ENCODE peak calls at places on chromosomes 3 and 15, in eight cellular contexts. P is left lung; M is cardiac muscle cell; O is left ventricle myocardium inferior; Q is IMR-90; E is CD4-positive, alpha-beta T cell; B is BJ; N is epithelial cell of proximal tubule. W is an unnamed sample.

GRCh38 chr3:52705438-52705687 is 228 bp downstream of the GLT8D1 start:
- DNase-seq in M (no peak), Q (no peak), O (no peak), B (no peak), N (no peak), E (no peak), P (no peak), W (no peak)

GRCh38 chr3:58573638-58574037 is 3.6 kb downstream of the FAM107A start:
- DNase-seq in E (no peak), B (no peak), Q (no peak), N (no peak), O (no peak), M (no peak), P (no peak), W (no peak)

GRCh38 chr3:4220050-4220449 is 83.1 kb upstream of the SETMAR start:
- DNase-seq in N (no peak), B (no peak), Q (no peak), E (no peak), M (no peak), O (no peak), P (no peak), W (no peak)

GRCh38 chr3:126557761-126558160 is 971 bp downstream of the C3orf22 start:
- DNase-seq in N (no peak), O (no peak), E (no peak), Q (no peak), B (no peak), M (no peak), P (no peak), W (peak; percentile 61)

GRCh38 chr3:104933981-104934380 is 432.7 kb upstream of the ALCAM start:
- DNase-seq in M (no peak), O (no peak), Q (no peak), N (no peak), P (no peak), E (no peak), B (no peak), W (no peak)

GRCh38 chr3:152885066-152885465 is 50.1 kb downstream of the P2RY1 start:
- DNase-seq in B (no peak), E (no peak), P (no peak), M (no peak), N (no peak), Q (no peak), O (no peak), W (no peak)

GRCh38 chr15:71940004-71940588 is 129.7 kb downstream of the NR2E3 start:
- DNase-seq in O (no peak), E (no peak), P (peak; percentile 22), N (no peak), B (no peak), Q (peak; percentile 9), M (no peak), W (no peak)

GRCh38 chr3:13851997-13852637 is 27.8 kb downstream of the WNT7A start:
- DNase-seq in P (no peak), E (no peak), N (no peak), O (no peak), Q (no peak), M (no peak), B (no peak), W (peak; percentile 44)

GRCh38 chr15:63597033-63597790 is at the start of gene FBXL22:
- DNase-seq in Q (peak; percentile 84), P (no peak), O (peak; percentile 52), B (no peak), N (no peak), M (peak; percentile 75), E (no peak), W (no peak)

GRCh38 chr15:23467110-23467600 is 20.1 kb upstream of the GOLGA6L2 start:
- DNase-seq in M (peak; percentile 34), P (no peak), B (no peak), N (peak; percentile 15), E (no peak), O (no peak), Q (peak; percentile 11), W (no peak)

GRCh38 chr15:66369773-66370651 is 13.5 kb upstream of the TIPIN start:
- DNase-seq in Q (peak; percentile 20), B (no peak), N (no peak), O (no peak), P (no peak), E (no peak), M (no peak), W (no peak)

GRCh38 chr3:186515115-186515514 is 29.1 kb downstream of the CRYGS start:
- DNase-seq in Q (no peak), B (no peak), N (no peak), E (peak; percentile 20), P (no peak), O (no peak), M (no peak), W (no peak)

GRCh38 chr3:122642935-122643334 is 37.7 kb upstream of the PARP14 start:
- DNase-seq in M (no peak), N (no peak), E (no peak), P (no peak), O (no peak), Q (no peak), B (no peak), W (no peak)

GRCh38 chr3:37753428-37753827 is 108.3 kb upstream of the CTDSPL start:
- DNase-seq in P (no peak), M (no peak), Q (no peak), B (no peak), N (no peak), E (no peak), O (no peak), W (no peak)

GRCh38 chr3:113867506-113867905 is 28.9 kb downstream of the GRAMD1C start:
- DNase-seq in P (no peak), E (no peak), O (no peak), B (peak; percentile 9), Q (peak; percentile 79), M (no peak), N (no peak), W (no peak)

GRCh38 chr15:83904107-83904720 is 250.3 kb downstream of the ADAMTSL3 start:
- DNase-seq in N (peak; percentile 35), O (no peak), P (no peak), B (no peak), M (peak; percentile 14), E (no peak), Q (peak; percentile 59), W (no peak)

GRCh38 chr15:37425541-37425940 is 325.2 kb upstream of the MEIS2 start:
- DNase-seq in E (no peak), P (no peak), B (peak; percentile 1), O (no peak), N (no peak), M (no peak), Q (peak; percentile 0), W (no peak)

GRCh38 chr3:192514081-192514753 is 213.1 kb downstream of the FGF12 start:
- DNase-seq in M (peak; percentile 80), Q (no peak), E (no peak), B (no peak), N (no peak), P (peak; percentile 67), O (no peak), W (peak; percentile 51)

GRCh38 chr3:146948161-146948560 is 343.0 kb upstream of the PLSCR5 start:
- DNase-seq in E (no peak), Q (no peak), B (no peak), N (no peak), M (no peak), O (no peak), P (no peak), W (no peak)

GRCh38 chr3:138326866-138327595 is 2.6 kb downstream of the NME9 start:
- DNase-seq in P (no peak), O (no peak), M (no peak), B (no peak), N (no peak), E (no peak), Q (no peak), W (no peak)

GRCh38 chr3:138329127-138329983 is at the start of gene NME9:
- DNase-seq in B (no peak), Q (peak; percentile 73), O (peak; percentile 88), E (peak; percentile 88), N (no peak), P (peak; percentile 94), M (peak; percentile 98), W (no peak)

GRCh38 chr3:138329984-138330293 is 288 bp upstream of the NME9 start:
- DNase-seq in M (no peak), P (no peak), E (no peak), N (no peak), Q (no peak), O (no peak), B (no peak), W (no peak)

GRCh38 chr3:138327831-138328230 is 1.8 kb downstream of the NME9 start:
- DNase-seq in E (no peak), P (no peak), O (no peak), Q (no peak), B (no peak), M (no peak), N (no peak), W (no peak)

GRCh38 chr3:138328341-138328740 is 1.3 kb downstream of the NME9 start:
- DNase-seq in P (no peak), E (no peak), O (no peak), M (peak; percentile 34), N (no peak), B (no peak), Q (peak; percentile 12), W (no peak)
- TF ChIP-seq CTCF in P (no peak), E (no peak), O (no peak), M (peak; percentile 37), N (peak; percentile 39), B (peak; percentile 34), Q (no peak), W (no peak)

GRCh38 chr3:156551746-156552145 is 3.2 kb downstream of the SSR3 start:
- DNase-seq in P (no peak), B (peak; percentile 65), N (no peak), E (no peak), Q (peak; percentile 89), M (no peak), O (no peak), W (no peak)

GRCh38 chr3:156552973-156553372 is 1.9 kb downstream of the SSR3 start:
- DNase-seq in M (no peak), Q (no peak), P (no peak), E (no peak), N (no peak), O (no peak), B (no peak), W (no peak)

GRCh38 chr3:156554515-156554841 is 439 bp downstream of the SSR3 start:
- DNase-seq in N (no peak), B (no peak), E (no peak), Q (no peak), M (no peak), P (no peak), O (no peak), W (no peak)

GRCh38 chr3:156553705-156554356 is 1.1 kb downstream of the SSR3 start:
- DNase-seq in E (no peak), B (peak; percentile 30), P (no peak), Q (peak; percentile 84), O (no peak), M (no peak), N (no peak), W (no peak)

GRCh38 chr3:156554842-156555687 is at the start of gene SSR3:
- DNase-seq in E (peak; percentile 97), P (peak; percentile 99), M (peak; percentile 99), B (peak; percentile 95), N (peak; percentile 95), Q (peak; percentile 100), O (peak; percentile 99), W (peak; percentile 100)
- TF ChIP-seq CTCF in E (no peak), P (peak; percentile 48), M (no peak), B (no peak), N (no peak), Q (no peak), O (peak; percentile 57), W (peak; percentile 25)

GRCh38 chr3:130893240-130894129 is at the start of gene ATP2C1:
- DNase-seq in B (peak; percentile 77), N (peak; percentile 41), P (peak; percentile 100), E (peak; percentile 86), M (peak; percentile 98), Q (peak; percentile 93), O (peak; percentile 95), W (peak; percentile 99)
- TF ChIP-seq CTCF in B (no peak), N (no peak), P (peak; percentile 33), E (peak; percentile 48), M (no peak), Q (no peak), O (peak; percentile 3), W (peak; percentile 76)

GRCh38 chr15:52678036-52678467 is 1.1 kb downstream of the ATOSA start:
- DNase-seq in B (no peak), N (no peak), M (peak; percentile 63), E (peak; percentile 47), O (peak; percentile 57), Q (peak; percentile 65), P (peak; percentile 75), W (no peak)
- TF ChIP-seq CTCF in B (peak; percentile 26), N (no peak), M (peak; percentile 23), E (no peak), O (peak; percentile 17), Q (peak; percentile 30), P (no peak), W (peak; percentile 61)